ENCODE peak calls at places on chromosomes 4 and X, in five cellular contexts. One of them, this sample, is unnamed.

GRCh38 chr4:184448828-184449227 is 25.5 kb downstream of the IRF2 start:
- DNase-seq in bronchial epithelial cell: no peak
- DNase-seq in dorsolateral prefrontal cortex: no peak
- DNase-seq in T47D: no peak
- DNase-seq in fibroblast of gingiva: peak; percentile 55
- DNase-seq in this sample: peak; percentile 25

GRCh38 chrX:9942086-9942485 is 25.1 kb upstream of the CLDN34 start:
- DNase-seq in bronchial epithelial cell: no peak
- DNase-seq in dorsolateral prefrontal cortex: no peak
- DNase-seq in T47D: no peak
- DNase-seq in fibroblast of gingiva: no peak
- DNase-seq in this sample: no peak

GRCh38 chrX:65127804-65128203 is 151.6 kb upstream of the ZC4H2 start:
- DNase-seq in bronchial epithelial cell: no peak
- DNase-seq in dorsolateral prefrontal cortex: no peak
- DNase-seq in T47D: no peak
- DNase-seq in fibroblast of gingiva: no peak
- DNase-seq in this sample: no peak

GRCh38 chr4:189845145-189845846 is 95.4 kb upstream of the FRG1 start:
- DNase-seq in bronchial epithelial cell: no peak
- DNase-seq in dorsolateral prefrontal cortex: no peak
- DNase-seq in T47D: no peak
- DNase-seq in fibroblast of gingiva: no peak
- DNase-seq in this sample: peak; percentile 17

GRCh38 chrX:86133761-86134160 is 14.5 kb upstream of the DACH2 start:
- DNase-seq in bronchial epithelial cell: no peak
- DNase-seq in dorsolateral prefrontal cortex: no peak
- DNase-seq in T47D: peak; percentile 1
- DNase-seq in fibroblast of gingiva: peak; percentile 1
- DNase-seq in this sample: no peak

GRCh38 chrX:103376979-103377324 is 614 bp downstream of the BEX3 start:
- DNase-seq in bronchial epithelial cell: no peak
- DNase-seq in dorsolateral prefrontal cortex: no peak
- DNase-seq in T47D: peak; percentile 3
- DNase-seq in fibroblast of gingiva: no peak
- DNase-seq in this sample: no peak

GRCh38 chr4:81352476-81352875 is 119.2 kb downstream of the RASGEF1B start:
- DNase-seq in bronchial epithelial cell: no peak
- DNase-seq in dorsolateral prefrontal cortex: no peak
- DNase-seq in T47D: no peak
- DNase-seq in fibroblast of gingiva: peak; percentile 66
- DNase-seq in this sample: no peak

GRCh38 chr4:98027827-98028226 is 115.4 kb downstream of the STPG2 start:
- DNase-seq in bronchial epithelial cell: peak; percentile 85
- DNase-seq in dorsolateral prefrontal cortex: no peak
- DNase-seq in T47D: peak; percentile 14
- DNase-seq in fibroblast of gingiva: no peak
- DNase-seq in this sample: peak; percentile 35

GRCh38 chr4:113574636-113575103 is 186.9 kb downstream of the CAMK2D start:
- DNase-seq in bronchial epithelial cell: peak; percentile 54
- DNase-seq in dorsolateral prefrontal cortex: no peak
- DNase-seq in T47D: no peak
- DNase-seq in fibroblast of gingiva: peak; percentile 83
- DNase-seq in this sample: no peak

GRCh38 chr4:118351851-118352827 is 664 bp downstream of the PRSS12 start:
- DNase-seq in bronchial epithelial cell: no peak
- DNase-seq in dorsolateral prefrontal cortex: no peak
- DNase-seq in T47D: peak; percentile 72
- DNase-seq in fibroblast of gingiva: peak; percentile 80
- DNase-seq in this sample: peak; percentile 7

GRCh38 chr4:128513664-128514484 is 226.3 kb upstream of the PGRMC2 start:
- DNase-seq in bronchial epithelial cell: no peak
- DNase-seq in dorsolateral prefrontal cortex: no peak
- DNase-seq in T47D: no peak
- DNase-seq in fibroblast of gingiva: peak; percentile 10
- DNase-seq in this sample: no peak

GRCh38 chr4:80094191-80094590 is 21.2 kb upstream of the ANTXR2 start:
- DNase-seq in bronchial epithelial cell: no peak
- DNase-seq in dorsolateral prefrontal cortex: no peak
- DNase-seq in T47D: no peak
- DNase-seq in fibroblast of gingiva: peak; percentile 76
- DNase-seq in this sample: no peak

GRCh38 chrX:71870337-71871098 is 40.1 kb upstream of the NHSL2 start:
- DNase-seq in bronchial epithelial cell: no peak
- DNase-seq in dorsolateral prefrontal cortex: no peak
- DNase-seq in T47D: peak; percentile 51
- DNase-seq in fibroblast of gingiva: no peak
- DNase-seq in this sample: no peak

GRCh38 chr4:106587558-106587957 is 219.0 kb upstream of the GIMD1 start:
- DNase-seq in bronchial epithelial cell: peak; percentile 84
- DNase-seq in dorsolateral prefrontal cortex: no peak
- DNase-seq in T47D: no peak
- DNase-seq in fibroblast of gingiva: peak; percentile 41
- DNase-seq in this sample: peak; percentile 38

GRCh38 chr4:8410066-8410600 is 30.4 kb downstream of the ACOX3 start:
- DNase-seq in bronchial epithelial cell: no peak
- DNase-seq in dorsolateral prefrontal cortex: no peak
- DNase-seq in T47D: no peak
- DNase-seq in fibroblast of gingiva: peak; percentile 30
- DNase-seq in this sample: no peak